ENCODE peak calls at places on chromosomes 16 and 17, in eight cellular contexts. G, P, X, O, E, R, S and F are unnamed samples.

GRCh38 chr17:44775838-44776621 is 17.2 kb downstream of the ADAM11 start:
- DNase-seq in E (no peak), P (no peak), O (no peak), S (no peak), X (no peak), R (no peak), G (no peak), F (no peak)

GRCh38 chr16:68264128-68265077 is at the start of gene SLC7A6:
- DNase-seq in X (peak), O (peak), R (peak), S (peak), G (peak), E (peak), P (peak), F (peak)

GRCh38 chr17:82593590-82594087 is 54.6 kb downstream of the WDR45B start:
- DNase-seq in E (no peak), R (no peak), S (no peak), X (no peak), G (no peak), P (peak), O (no peak), F (no peak)

GRCh38 chr16:2776500-2777139 is 460 bp downstream of the ELOB start:
- DNase-seq in S (no peak), G (peak), R (no peak), E (no peak), X (peak), O (no peak), P (no peak), F (peak)

GRCh38 chr17:73066148-73066884 is 26.2 kb downstream of the SLC39A11 start:
- DNase-seq in R (peak), E (no peak), O (peak), P (no peak), X (no peak), S (no peak), G (no peak), F (peak)

GRCh38 chr16:68607443-68607842 is 37.7 kb upstream of the CDH3 start:
- DNase-seq in R (no peak), X (no peak), E (no peak), G (no peak), O (no peak), S (no peak), P (no peak), F (no peak)

GRCh38 chr17:55326030-55326429 is 61.3 kb downstream of the HLF start:
- DNase-seq in X (no peak), O (no peak), P (no peak), G (no peak), R (no peak), E (no peak), S (no peak), F (no peak)

GRCh38 chr17:49214665-49215360 is 4.3 kb downstream of the ABI3 start:
- DNase-seq in S (no peak), G (no peak), X (no peak), O (no peak), E (no peak), P (no peak), R (no peak), F (peak)

GRCh38 chr16:65414284-65414984 is 292.6 kb upstream of the CDH11 start:
- DNase-seq in O (peak), G (no peak), R (peak), S (no peak), E (no peak), X (peak), P (peak), F (peak)

GRCh38 chr17:74569392-74570003 is 2.2 kb upstream of the CD300H start:
- DNase-seq in X (peak), R (peak), E (peak), S (no peak), G (no peak), P (peak), O (peak), F (peak)

GRCh38 chr16:54027126-54027922 is 259.3 kb downstream of the IRX3 start:
- DNase-seq in S (no peak), E (no peak), G (no peak), X (no peak), O (peak), R (peak), P (peak), F (peak)

GRCh38 chr17:8946071-8946470 is 19.4 kb downstream of the PIK3R5 start:
- DNase-seq in G (no peak), P (no peak), E (no peak), R (no peak), X (no peak), O (no peak), S (no peak), F (no peak)

GRCh38 chr17:50021681-50022370 is 26.8 kb upstream of the DLX3 start:
- DNase-seq in P (no peak), G (peak), S (no peak), X (no peak), O (no peak), E (no peak), R (no peak), F (no peak)

GRCh38 chr16:85573696-85574641 is 39.2 kb upstream of the GSE1 start:
- DNase-seq in P (peak), E (no peak), S (peak), O (peak), R (peak), G (peak), X (no peak), F (no peak)

GRCh38 chr17:57819867-57820266 is 30.0 kb downstream of the MRPS23 start:
- DNase-seq in X (no peak), O (no peak), P (no peak), G (no peak), S (no peak), R (no peak), E (no peak), F (no peak)

GRCh38 chr17:77371888-77372443 is 231.2 kb downstream of the SEC14L1 start:
- DNase-seq in X (peak), P (no peak), R (no peak), G (peak), S (peak), E (no peak), O (no peak), F (no peak)
- H3K4me3 ChIP-seq in X (peak), P (peak), R (peak), G (no peak), S (peak), E (no peak), O (peak), F (peak)

GRCh38 chr16:78290498-78291271 is 191.2 kb downstream of the WWOX start:
- DNase-seq in R (no peak), S (no peak), E (no peak), G (no peak), X (no peak), O (no peak), P (no peak), F (no peak)
- H3K4me3 ChIP-seq in R (no peak), S (no peak), E (no peak), G (no peak), X (no peak), O (peak), P (no peak), F (no peak)

GRCh38 chr17:77772461-77772897 is 186.0 kb upstream of the TNRC6C start:
- DNase-seq in P (peak), X (peak), R (peak), E (peak), S (peak), O (peak), G (peak), F (peak)
- H3K4me3 ChIP-seq in P (no peak), X (no peak), R (no peak), E (no peak), S (no peak), O (no peak), G (no peak), F (no peak)

GRCh38 chr17:40068917-40069750 is 6.4 kb downstream of the THRA start:
- DNase-seq in G (peak), X (peak), E (peak), P (peak), O (peak), R (peak), S (peak), F (peak)

GRCh38 chr17:40068584-40068916 is 5.8 kb downstream of the THRA start:
- DNase-seq in P (no peak), X (peak), G (no peak), S (no peak), O (no peak), E (no peak), R (no peak), F (no peak)

GRCh38 chr17:40070895-40071719 is 8.3 kb downstream of the THRA start:
- DNase-seq in O (no peak), P (no peak), G (no peak), X (no peak), S (no peak), E (peak), R (no peak), F (peak)

GRCh38 chr17:40070644-40070894 is 7.8 kb downstream of the THRA start:
- DNase-seq in S (no peak), G (no peak), P (no peak), X (no peak), R (no peak), O (no peak), E (no peak), F (no peak)

DNA sequence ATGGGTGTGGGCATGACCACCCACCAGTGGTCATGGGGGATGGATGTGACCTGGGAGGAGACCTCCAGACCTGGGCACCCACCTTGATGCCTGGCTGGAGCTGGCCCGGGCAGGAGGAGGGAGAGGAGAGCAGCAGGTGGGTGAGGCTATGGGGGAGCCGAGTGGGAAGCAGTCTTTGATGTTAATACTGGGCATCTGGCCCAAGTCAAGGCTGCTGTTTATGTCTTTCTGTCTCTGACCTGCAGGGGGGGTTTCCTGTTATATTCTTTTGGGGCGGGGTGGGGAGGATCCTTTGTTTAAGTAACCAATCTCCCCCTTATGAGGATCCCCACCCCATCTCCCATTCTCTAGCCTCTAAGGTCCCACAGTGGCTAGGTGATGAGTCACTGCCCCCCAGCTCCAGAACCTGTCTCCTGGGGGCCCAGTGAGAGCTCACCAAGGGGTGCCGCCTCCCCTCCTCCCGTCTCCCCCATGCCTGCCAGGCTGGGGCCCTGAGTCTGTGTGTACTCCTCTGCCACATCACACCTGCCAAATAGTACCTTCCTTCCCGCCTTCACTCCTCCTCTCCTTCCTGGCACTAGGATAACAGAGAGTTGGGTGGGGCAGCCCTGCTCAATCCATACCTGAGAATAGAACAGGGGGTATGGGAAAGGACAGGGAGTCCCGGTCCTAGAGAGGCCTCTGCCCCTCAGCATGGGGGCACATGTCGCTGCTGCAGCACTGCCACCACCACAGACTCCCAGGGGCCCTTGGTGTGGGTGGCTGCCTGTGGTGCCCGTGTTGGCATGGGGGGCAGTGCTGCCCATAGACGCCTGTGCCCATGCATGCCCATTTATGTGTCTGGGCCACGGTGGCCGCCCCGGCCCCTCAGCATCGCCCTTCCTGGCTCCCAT is 7.2 kb downstream of the THRA start:
- DNase-seq in X (no peak), O (peak), S (peak), P (peak), G (no peak), R (peak), E (peak), F (peak)
- H3K4me3 ChIP-seq in X (no peak), O (no peak), S (no peak), P (no peak), G (no peak), R (no peak), E (no peak), F (no peak)

DNA sequence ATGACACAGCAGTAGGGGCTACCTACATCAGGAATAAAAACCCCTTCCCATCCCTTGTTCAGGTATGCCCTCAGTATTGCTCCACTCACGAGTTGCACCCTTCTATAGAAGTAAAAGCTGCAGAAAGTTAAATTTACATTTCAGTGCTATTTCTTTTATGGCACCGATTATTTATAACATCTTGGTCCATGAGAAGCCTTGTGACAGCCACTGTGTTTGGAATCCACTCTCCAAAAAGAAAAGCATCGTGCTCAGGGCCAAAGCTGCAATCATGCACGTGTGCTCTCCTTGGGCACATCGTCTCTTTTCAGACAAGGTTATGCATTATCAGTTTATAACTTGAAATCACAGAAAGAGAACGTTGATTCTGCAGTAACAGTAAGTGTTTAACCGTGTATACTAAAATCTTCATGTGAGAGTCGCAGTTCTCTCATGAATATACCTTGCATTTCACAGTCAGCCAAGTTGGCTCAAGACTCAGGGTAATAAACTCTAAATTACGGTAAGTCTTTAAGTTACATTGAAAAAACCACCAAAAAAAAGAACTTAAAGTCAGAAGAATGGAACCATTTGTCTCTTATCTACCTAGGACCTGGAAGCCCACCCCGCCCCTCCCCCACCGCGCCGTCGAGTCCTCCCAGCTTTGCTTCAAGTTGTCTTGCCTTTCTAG is 189.6 kb downstream of the CPPED1 start:
- DNase-seq in E (no peak), G (no peak), X (no peak), O (no peak), R (no peak), S (no peak), P (no peak), F (no peak)
- H3K4me3 ChIP-seq in E (no peak), G (no peak), X (no peak), O (no peak), R (no peak), S (no peak), P (no peak), F (no peak)

GRCh38 chr17:56762988-56763387 is 70.7 kb downstream of the C17orf67 start:
- DNase-seq in X (no peak), E (no peak), R (no peak), S (no peak), P (no peak), G (no peak), O (no peak), F (no peak)
- H3K4me3 ChIP-seq in X (no peak), E (no peak), R (no peak), S (no peak), P (no peak), G (no peak), O (no peak), F (no peak)

DNA sequence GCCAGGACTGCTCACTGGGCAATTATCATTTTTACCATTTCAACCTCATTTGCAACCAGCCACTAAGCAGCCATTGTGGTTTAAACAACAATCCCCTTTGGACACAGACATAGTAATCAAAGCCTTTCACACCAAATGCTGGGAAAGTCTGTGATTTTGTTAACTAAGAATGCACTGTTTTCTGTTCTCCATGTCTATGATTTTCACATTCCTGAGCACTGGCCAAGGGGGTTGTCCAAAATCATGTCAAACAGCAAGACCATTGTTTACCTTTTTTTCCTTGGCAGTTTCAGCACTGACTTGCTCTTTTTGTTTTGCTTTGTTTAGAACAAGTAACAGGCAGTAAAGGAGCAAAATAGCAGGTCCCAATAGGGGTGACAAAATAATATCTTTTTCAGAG is 106.3 kb upstream of the SIAH1 start:
- DNase-seq in E (no peak), P (peak), R (peak), S (no peak), X (no peak), O (peak), G (no peak), F (peak)
- H3K4me3 ChIP-seq in E (no peak), P (no peak), R (no peak), S (no peak), X (no peak), O (no peak), G (no peak), F (no peak)

GRCh38 chr17:47253541-47254402 is at the start of gene ITGB3:
- DNase-seq in X (peak), P (peak), E (peak), O (peak), R (peak), G (peak), S (peak), F (peak)

GRCh38 chr17:47254403-47254943 is 846 bp downstream of the ITGB3 start:
- DNase-seq in G (peak), X (no peak), S (no peak), E (no peak), P (no peak), R (no peak), O (no peak), F (no peak)

GRCh38 chr17:47252766-47253512 is 688 bp upstream of the ITGB3 start:
- DNase-seq in X (no peak), E (no peak), G (no peak), P (no peak), R (no peak), O (no peak), S (no peak), F (no peak)

GRCh38 chr17:47262586-47262985 is 9.0 kb downstream of the ITGB3 start:
- DNase-seq in P (no peak), G (no peak), E (no peak), X (no peak), R (no peak), S (no peak), O (no peak), F (no peak)

DNA sequence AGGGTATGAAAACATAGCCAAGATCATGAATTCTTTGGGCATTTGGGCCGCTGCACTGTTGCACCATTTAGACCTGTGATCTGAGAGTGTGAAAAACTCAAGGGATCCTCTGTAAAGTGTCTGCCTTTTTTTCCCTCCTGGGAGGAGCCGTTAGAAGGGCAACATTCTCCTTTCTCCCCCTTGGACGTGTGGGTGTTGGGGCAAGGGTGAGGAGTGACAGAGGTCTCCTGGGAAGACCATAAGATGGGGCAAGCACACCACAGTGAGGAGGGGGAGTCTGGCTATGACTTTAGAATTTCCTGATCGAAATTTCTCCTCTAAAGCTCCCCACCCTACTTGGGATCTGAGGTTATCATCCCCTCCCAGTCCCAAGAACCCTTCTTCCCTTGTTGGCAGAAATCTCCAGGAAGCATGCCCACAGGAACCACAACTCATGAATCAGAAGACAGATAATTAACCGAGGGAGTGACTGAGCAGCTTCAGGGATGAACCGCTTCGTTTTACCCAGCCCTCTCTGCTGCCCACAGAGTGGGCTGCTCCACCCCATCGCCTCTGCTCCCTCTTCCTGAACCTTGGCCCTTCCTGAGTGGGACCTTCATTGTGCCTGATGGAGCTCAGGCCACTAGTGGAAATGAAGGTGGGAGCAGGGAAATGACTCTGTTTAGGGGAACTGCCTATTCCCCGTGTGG is 4.2 kb downstream of the ITGB3 start:
- DNase-seq in G (no peak), S (no peak), E (no peak), X (no peak), O (peak), P (peak), R (peak), F (peak)
- H3K4me3 ChIP-seq in G (no peak), S (no peak), E (no peak), X (no peak), O (no peak), P (no peak), R (no peak), F (peak)

GRCh38 chr16:10657925-10658324 is 36.8 kb downstream of the TEKT5 start:
- DNase-seq in S (no peak), X (no peak), G (no peak), O (no peak), P (no peak), R (no peak), E (no peak), F (no peak)
- H3K4me3 ChIP-seq in S (no peak), X (no peak), G (no peak), O (no peak), P (no peak), R (no peak), E (no peak), F (no peak)